ENCODE peak calls at places on chromosome 7, in seven cellular contexts. S is NT2/D1, J is Caco-2, Q is cardiac fibroblast, O is epithelial cell of esophagus, V is WERI-Rb-1, I is choroid plexus epithelial cell. P is an unnamed sample.

GRCh38 chr7:131145026-131145425 is 182.7 kb upstream of the MKLN1 start:
- DNase-seq in S (no peak), J (no peak), Q (no peak), O (peak), V (no peak), I (peak), P (no peak)

GRCh38 chr7:81467964-81468363 is 301.9 kb downstream of the HGF start:
- DNase-seq in S (no peak), J (no peak), Q (no peak), O (no peak), V (no peak), I (no peak), P (no peak)

GRCh38 chr7:41188163-41189130 is 514.4 kb downstream of the INHBA start:
- DNase-seq in S (no peak), J (peak), Q (peak), O (peak), V (no peak), I (peak), P (no peak)

GRCh38 chr7:8251195-8251594 is 10.8 kb downstream of the ICA1 start:
- DNase-seq in S (no peak), J (no peak), Q (no peak), O (peak), V (no peak), I (no peak), P (no peak)

GRCh38 chr7:23254051-23254681 is 7.6 kb downstream of the GPNMB start:
- DNase-seq in S (no peak), J (no peak), Q (no peak), O (no peak), V (no peak), I (peak), P (no peak)

GRCh38 chr7:126996659-126997058 is 256.1 kb downstream of the GRM8 start:
- DNase-seq in S (no peak), J (no peak), Q (no peak), O (no peak), V (no peak), I (no peak), P (no peak)

GRCh38 chr7:148261996-148262688 is 328.4 kb upstream of the C7orf33 start:
- DNase-seq in S (no peak), J (no peak), Q (no peak), O (no peak), V (no peak), I (no peak), P (no peak)

GRCh38 chr7:42134276-42134871 is 102.6 kb downstream of the GLI3 start:
- DNase-seq in S (no peak), J (no peak), Q (no peak), O (no peak), V (no peak), I (no peak), P (no peak)

GRCh38 chr7:65441010-65441409 is 67.4 kb downstream of the ZNF92 start:
- DNase-seq in S (no peak), J (no peak), Q (peak), O (peak), V (no peak), I (peak), P (no peak)

GRCh38 chr7:157013602-157014549 is 3.4 kb upstream of the MNX1 start:
- DNase-seq in S (no peak), J (peak), Q (no peak), O (no peak), V (peak), I (no peak), P (no peak)

GRCh38 chr7:29598607-29599006 is 35.0 kb downstream of the PRR15 start:
- DNase-seq in S (no peak), J (no peak), Q (no peak), O (no peak), V (no peak), I (no peak), P (no peak)

GRCh38 chr7:106029941-106030340 is 66.9 kb downstream of the CDHR3 start:
- DNase-seq in S (no peak), J (no peak), Q (no peak), O (no peak), V (no peak), I (no peak), P (no peak)

GRCh38 chr7:83708531-83708930 is 59.6 kb upstream of the SEMA3E start:
- DNase-seq in S (no peak), J (no peak), Q (no peak), O (no peak), V (no peak), I (no peak), P (no peak)

GRCh38 chr7:120856621-120857352 is 1.2 kb downstream of the TSPAN12 start:
- DNase-seq in S (no peak), J (peak), Q (no peak), O (peak), V (peak), I (peak), P (peak)

GRCh38 chr7:14666304-14666703 is 236.2 kb downstream of the DGKB start:
- DNase-seq in S (no peak), J (no peak), Q (no peak), O (no peak), V (no peak), I (no peak), P (no peak)

GRCh38 chr7:26440993-26441636 is 149.5 kb downstream of the SNX10 start:
- DNase-seq in S (no peak), J (no peak), Q (no peak), O (no peak), V (no peak), I (no peak), P (no peak)

GRCh38 chr7:130732980-130733865 is 784 bp downstream of the KLF14 start:
- DNase-seq in S (no peak), J (peak), Q (no peak), O (peak), V (peak), I (peak), P (no peak)

GRCh38 chr7:121744319-121744718 is 128.6 kb upstream of the PTPRZ1 start:
- DNase-seq in S (no peak), J (no peak), Q (no peak), O (peak), V (no peak), I (no peak), P (no peak)

GRCh38 chr7:79352323-79352722 is 101.1 kb downstream of the MAGI2 start:
- DNase-seq in S (no peak), J (no peak), Q (peak), O (no peak), V (no peak), I (peak), P (no peak)

GRCh38 chr7:48052748-48053147 is 17.4 kb downstream of the C7orf57 start:
- DNase-seq in S (no peak), J (no peak), Q (peak), O (peak), V (no peak), I (peak), P (no peak)

GRCh38 chr7:12590559-12590958 is 20.0 kb downstream of the SCIN start:
- DNase-seq in S (no peak), J (no peak), Q (no peak), O (no peak), V (no peak), I (no peak), P (no peak)

GRCh38 chr7:7188091-7188490 is 5.7 kb downstream of the C1GALT1 start:
- DNase-seq in S (no peak), J (no peak), Q (no peak), O (no peak), V (no peak), I (no peak), P (no peak)

GRCh38 chr7:81333004-81333403 is 414.2 kb upstream of the SEMA3C start:
- DNase-seq in S (no peak), J (no peak), Q (peak), O (peak), V (no peak), I (peak), P (no peak)

GRCh38 chr7:5489991-5490536 is 66.4 kb upstream of the TNRC18 start:
- DNase-seq in S (no peak), J (no peak), Q (no peak), O (no peak), V (no peak), I (peak), P (no peak)

GRCh38 chr7:136677456-136678365 is 190.7 kb upstream of the CHRM2 start:
- DNase-seq in S (peak), J (no peak), Q (peak), O (peak), V (no peak), I (peak), P (no peak)

GRCh38 chr7:140506788-140507464 is 27.6 kb upstream of the MKRN1 start:
- DNase-seq in S (peak), J (peak), Q (peak), O (peak), V (peak), I (peak), P (no peak)

GRCh38 chr7:1752771-1753562 is 82.9 kb downstream of the ELFN1 start:
- DNase-seq in S (no peak), J (no peak), Q (no peak), O (no peak), V (no peak), I (no peak), P (no peak)

GRCh38 chr7:115368998-115369397 is 447.1 kb downstream of the MDFIC start:
- DNase-seq in S (no peak), J (no peak), Q (no peak), O (no peak), V (no peak), I (no peak), P (no peak)

GRCh38 chr7:133484135-133484534 is 231.3 kb downstream of the EXOC4 start:
- DNase-seq in S (no peak), J (no peak), Q (no peak), O (peak), V (peak), I (peak), P (no peak)

GRCh38 chr7:98624846-98625420 is 7.8 kb downstream of the NPTX2 start:
- DNase-seq in S (no peak), J (no peak), Q (no peak), O (no peak), V (no peak), I (no peak), P (no peak)

GRCh38 chr7:93047514-93048099 is 70.2 kb downstream of the SAMD9 start:
- DNase-seq in S (no peak), J (no peak), Q (no peak), O (no peak), V (no peak), I (no peak), P (no peak)
- H3K4me3 ChIP-seq in S (no peak), J (no peak), Q (no peak), O (no peak), V (no peak), I (no peak), P (no peak)

DNA sequence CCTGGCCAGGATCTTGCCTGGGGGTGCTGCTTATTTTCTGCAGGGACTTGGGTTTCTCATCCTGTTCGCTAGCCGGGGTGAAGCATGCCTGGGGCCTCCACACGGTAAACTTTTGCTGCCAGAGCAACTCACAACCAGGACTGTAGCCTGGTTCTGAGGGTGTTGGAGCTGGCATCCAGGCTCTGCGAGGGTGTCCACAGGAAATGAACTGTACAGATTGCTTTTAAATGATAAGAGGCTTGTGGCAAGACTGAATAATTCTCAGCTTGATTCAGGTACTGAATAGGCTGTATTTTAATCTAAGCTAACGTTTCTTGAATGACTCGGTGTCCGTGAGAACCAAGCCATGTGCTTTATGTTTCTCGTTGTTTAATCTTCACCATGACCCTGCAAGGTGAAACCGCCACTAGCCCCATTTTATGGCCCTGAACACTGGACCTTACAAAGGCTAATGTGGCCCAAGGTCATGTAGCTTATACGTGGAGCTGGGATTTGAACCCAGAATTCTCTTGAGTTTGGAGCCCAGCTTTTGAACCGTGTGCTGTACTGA is 49.4 kb downstream of the EEPD1 start:
- DNase-seq in S (no peak), J (no peak), Q (no peak), O (no peak), V (no peak), I (peak), P (no peak)
- H3K4me3 ChIP-seq in S (no peak), J (no peak), Q (no peak), O (no peak), V (no peak), I (no peak), P (no peak)

GRCh38 chr7:2870471-2870941 is 26.4 kb upstream of the GNA12 start:
- DNase-seq in S (no peak), J (peak), Q (peak), O (peak), V (no peak), I (peak), P (no peak)
- H3K4me3 ChIP-seq in S (no peak), J (no peak), Q (no peak), O (no peak), V (no peak), I (no peak), P (no peak)

GRCh38 chr7:128938524-128939074 is 872 bp downstream of the IRF5 start:
- DNase-seq in S (no peak), J (no peak), Q (no peak), O (peak), V (no peak), I (no peak), P (no peak)
- H3K4me3 ChIP-seq in S (peak), J (peak), Q (peak), O (peak), V (peak), I (peak), P (peak)

GRCh38 chr7:33500590-33500989 is 371.2 kb downstream of the BBS9 start:
- DNase-seq in S (no peak), J (no peak), Q (peak), O (no peak), V (no peak), I (no peak), P (no peak)

GRCh38 chr7:33494473-33494872 is 365.1 kb downstream of the BBS9 start:
- DNase-seq in S (peak), J (no peak), Q (no peak), O (no peak), V (no peak), I (peak), P (no peak)

DNA sequence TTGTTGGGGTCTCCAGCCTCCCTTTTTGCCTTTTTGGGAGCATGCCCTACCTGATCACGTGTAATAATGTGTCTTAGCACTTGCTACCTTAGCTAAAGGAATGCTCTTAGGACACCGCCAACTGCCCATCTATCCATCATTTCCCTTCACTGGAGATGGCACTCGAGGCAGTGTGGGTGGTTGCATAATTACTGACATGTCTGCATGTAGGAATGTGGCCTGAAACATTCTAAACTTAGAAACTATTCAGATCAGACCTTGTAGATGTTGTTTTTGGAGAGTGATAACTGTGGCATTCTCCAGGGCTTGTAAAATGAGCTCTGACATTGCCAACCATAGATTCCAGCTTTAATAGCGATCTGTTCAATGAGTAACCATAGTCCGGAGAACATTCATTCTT is 365.8 kb downstream of the BBS9 start:
- DNase-seq in S (no peak), J (no peak), Q (peak), O (peak), V (no peak), I (peak), P (no peak)
- H3K4me3 ChIP-seq in S (no peak), J (no peak), Q (no peak), O (no peak), V (no peak), I (no peak), P (no peak)

GRCh38 chr7:132199626-132200025 is 376.6 kb downstream of the PLXNA4 start:
- DNase-seq in S (no peak), J (no peak), Q (no peak), O (no peak), V (no peak), I (no peak), P (no peak)
- H3K4me3 ChIP-seq in S (no peak), J (no peak), Q (no peak), O (no peak), V (no peak), I (no peak), P (no peak)

GRCh38 chr7:20222219-20222828 is 5.1 kb upstream of the MACC1 start:
- DNase-seq in S (no peak), J (no peak), Q (no peak), O (no peak), V (no peak), I (no peak), P (no peak)

GRCh38 chr7:20220824-20221547 is 3.8 kb upstream of the MACC1 start:
- DNase-seq in S (no peak), J (no peak), Q (peak), O (peak), V (no peak), I (peak), P (no peak)

GRCh38 chr7:20219062-20219445 is 1.9 kb upstream of the MACC1 start:
- DNase-seq in S (no peak), J (no peak), Q (no peak), O (no peak), V (no peak), I (no peak), P (no peak)

GRCh38 chr7:20219446-20220292 is 2.5 kb upstream of the MACC1 start:
- DNase-seq in S (no peak), J (peak), Q (peak), O (peak), V (no peak), I (peak), P (no peak)

GRCh38 chr7:20220293-20220755 is 3.1 kb upstream of the MACC1 start:
- DNase-seq in S (no peak), J (no peak), Q (no peak), O (no peak), V (no peak), I (no peak), P (no peak)
- H3K4me3 ChIP-seq in S (no peak), J (no peak), Q (no peak), O (no peak), V (no peak), I (no peak), P (no peak)

GRCh38 chr7:17903337-17903736 is 37.0 kb downstream of the SNX13 start:
- DNase-seq in S (no peak), J (no peak), Q (no peak), O (peak), V (no peak), I (no peak), P (no peak)
- H3K4me3 ChIP-seq in S (no peak), J (no peak), Q (no peak), O (no peak), V (no peak), I (no peak), P (no peak)

GRCh38 chr7:116702046-116702445 is 30.1 kb downstream of the MET start:
- DNase-seq in S (no peak), J (no peak), Q (no peak), O (peak), V (no peak), I (no peak), P (no peak)
- H3K4me3 ChIP-seq in S (no peak), J (no peak), Q (no peak), O (no peak), V (no peak), I (no peak), P (no peak)

GRCh38 chr7:135150072-135150782 is 2.4 kb downstream of the TMEM140 start:
- DNase-seq in S (no peak), J (no peak), Q (no peak), O (no peak), V (no peak), I (no peak), P (no peak)

GRCh38 chr7:135151162-135151932 is 3.5 kb downstream of the TMEM140 start:
- DNase-seq in S (no peak), J (no peak), Q (no peak), O (no peak), V (no peak), I (no peak), P (no peak)

GRCh38 chr7:135147899-135148721 is at the start of gene TMEM140:
- DNase-seq in S (no peak), J (peak), Q (peak), O (peak), V (no peak), I (peak), P (no peak)

GRCh38 chr7:135143874-135144668 is 3.8 kb upstream of the TMEM140 start:
- DNase-seq in S (no peak), J (no peak), Q (peak), O (no peak), V (no peak), I (no peak), P (no peak)

GRCh38 chr7:135147341-135147898 is 452 bp upstream of the TMEM140 start:
- DNase-seq in S (no peak), J (no peak), Q (peak), O (no peak), V (no peak), I (peak), P (no peak)
- H3K4me3 ChIP-seq in S (no peak), J (peak), Q (peak), O (no peak), V (no peak), I (peak), P (no peak)